ENCODE peak calls at places on chromosomes 5 and 9, in eight cellular contexts. Z is Ammon's horn; N is cardiac muscle cell; K is left cardiac atrium; R is activated CD8-positive, alpha-beta memory T cell treated with anti-CD3 and anti-CD28 coated beads, Interleukin-2, amount 50 U/mL, for 48 hours; I is amniotic epithelial cell; L is ecto neural progenitor cell; X is activated T-helper 2 cell treated with anti-CD3 and anti-CD28 coated beads, Interferon-gamma antibody, Interleukin-2, Interleukin-4, amounts not matched to agents 10 μg/mL and 5 μg/mL and 100 μg/mL, durations not matched to agents 14 hours and 24 hours and 36 hours. O is an unnamed sample.

GRCh38 chr5:89128097-89128496 is 245.1 kb upstream of the MEF2C start:
- DNase-seq in Z (no peak), I (no peak), N (peak), X (no peak), L (no peak), K (no peak), R (no peak), O (no peak)

GRCh38 chr5:98096155-98096554 is 677.3 kb upstream of the RGMB start:
- DNase-seq in I (peak), Z (no peak), K (no peak), X (no peak), R (no peak), N (peak), L (no peak), O (no peak)

GRCh38 chr5:74542477-74542876 is 98.1 kb downstream of the ENC1 start:
- DNase-seq in L (no peak), I (peak), Z (no peak), R (no peak), N (peak), K (no peak), X (no peak), O (no peak)

GRCh38 chr9:22645893-22646292 is 199.3 kb downstream of the DMRTA1 start:
- DNase-seq in I (peak), Z (peak), L (no peak), K (no peak), N (no peak), X (no peak), R (no peak), O (no peak)

GRCh38 chr9:37862530-37862929 is 41.4 kb downstream of the SLC25A51 start:
- DNase-seq in K (no peak), Z (no peak), X (no peak), R (no peak), L (no peak), I (peak), N (no peak), O (no peak)

GRCh38 chr5:170603578-170604565 is 100.1 kb downstream of the KCNIP1 start:
- DNase-seq in I (peak), Z (peak), K (peak), L (peak), R (peak), X (peak), N (peak), O (peak)

GRCh38 chr5:17907094-17907493 is 272.8 kb downstream of the TAF11L14 start:
- DNase-seq in I (no peak), X (no peak), Z (no peak), R (no peak), L (no peak), N (no peak), K (no peak), O (no peak)

GRCh38 chr9:15942806-15943424 is 390.1 kb downstream of the CCDC171 start:
- DNase-seq in K (no peak), N (peak), I (no peak), L (no peak), Z (no peak), R (no peak), X (no peak), O (no peak)

GRCh38 chr5:53543401-53543800 is 17.0 kb upstream of the NDUFS4 start:
- DNase-seq in R (no peak), L (no peak), X (no peak), N (peak), Z (no peak), K (no peak), I (peak), O (no peak)

GRCh38 chr9:121893787-121894186 is 199.3 kb downstream of the TTLL11 start:
- DNase-seq in L (no peak), R (no peak), K (no peak), N (no peak), Z (no peak), I (no peak), X (no peak), O (no peak)

GRCh38 chr5:171681667-171682066 is 104.0 kb upstream of the SMIM23 start:
- DNase-seq in Z (no peak), L (no peak), X (no peak), R (no peak), I (peak), N (peak), K (no peak), O (no peak)

GRCh38 chr5:181245427-181246275 is 1.9 kb upstream of the RACK1 start:
- DNase-seq in Z (no peak), R (no peak), N (no peak), X (no peak), K (no peak), I (no peak), L (no peak), O (no peak)

GRCh38 chr5:116444373-116445058 is 130.1 kb downstream of the SEMA6A start:
- DNase-seq in I (no peak), Z (no peak), X (no peak), L (no peak), K (no peak), R (no peak), N (no peak), O (no peak)

GRCh38 chr5:178415353-178415752 is 174.8 kb downstream of the COL23A1 start:
- DNase-seq in K (no peak), R (peak), N (no peak), L (peak), I (no peak), X (no peak), Z (no peak), O (no peak)

GRCh38 chr9:99818439-99818992 is 3.2 kb upstream of the NR4A3 start:
- DNase-seq in K (no peak), X (no peak), I (no peak), Z (no peak), N (no peak), R (no peak), L (peak), O (no peak)

GRCh38 chr5:39209924-39210323 is 9.4 kb downstream of the FYB1 start:
- DNase-seq in N (no peak), R (peak), X (peak), I (no peak), Z (no peak), K (peak), L (no peak), O (no peak)

GRCh38 chr9:103014242-103014641 is 19.1 kb downstream of the CYLC2 start:
- DNase-seq in L (no peak), Z (no peak), X (no peak), K (no peak), N (no peak), R (no peak), I (no peak), O (no peak)

GRCh38 chr5:94432499-94432898 is 185.9 kb downstream of the KIAA0825 start:
- DNase-seq in L (no peak), X (no peak), K (no peak), R (no peak), I (peak), Z (no peak), N (peak), O (no peak)

GRCh38 chr5:181164076-181164952 is 16.9 kb downstream of the OR2V2 start:
- DNase-seq in N (peak), R (peak), L (no peak), Z (no peak), I (peak), K (no peak), X (no peak), O (no peak)

GRCh38 chr5:112245616-112246015 is 173.5 kb downstream of the EPB41L4A start:
- DNase-seq in K (no peak), I (no peak), X (no peak), Z (no peak), L (peak), R (no peak), N (no peak), O (no peak)

GRCh38 chr9:137666950-137667670 is 48.3 kb downstream of the EHMT1 start:
- DNase-seq in N (no peak), R (no peak), X (no peak), L (peak), Z (peak), K (no peak), I (no peak), O (no peak)

GRCh38 chr5:148855249-148856008 is 29.0 kb downstream of the ADRB2 start:
- DNase-seq in Z (no peak), X (no peak), L (no peak), N (no peak), R (no peak), I (no peak), K (no peak), O (no peak)

GRCh38 chr9:108884701-108885100 is 22.6 kb downstream of the ACTL7A start:
- DNase-seq in L (no peak), K (no peak), N (no peak), R (no peak), X (no peak), I (no peak), Z (no peak), O (no peak)

GRCh38 chr9:72982161-72982799 is 29.4 kb upstream of the ALDH1A1 start:
- DNase-seq in K (no peak), Z (no peak), L (no peak), I (peak), N (no peak), X (no peak), R (no peak), O (no peak)

O was measured in psoas muscle.